ENCODE peak calls at places on chromosomes 11 and 22, in ten cellular contexts. One of them, this sample, is unnamed.

GRCh38 chr22:37739000-37739399 is 42.2 kb downstream of the TRIOBP start:
- DNase-seq in left ventricle myocardium inferior: peak
- DNase-seq in hepatic stellate cell: peak
- DNase-seq in H7: no peak
- DNase-seq in stimulated activated CD4-positive, alpha-beta T cell treated with anti-CD3 and anti-CD28 coated beads, Interleukin-2, amount 100 ng/mL, for 48 hours: no peak
- DNase-seq in non-pigmented ciliary epithelial cell: no peak
- DNase-seq in nucleus accumbens: no peak
- DNase-seq in ascending aorta: no peak
- DNase-seq in iPS-NIHi11: no peak
- DNase-seq in activated CD8-positive, alpha-beta memory T cell treated with anti-CD3 and anti-CD28 coated beads for 24 hours: no peak
- DNase-seq in this sample: no peak

GRCh38 chr11:115242982-115243381 is 261.2 kb downstream of the CADM1 start:
- DNase-seq in left ventricle myocardium inferior: no peak
- DNase-seq in hepatic stellate cell: no peak
- DNase-seq in H7: no peak
- DNase-seq in stimulated activated CD4-positive, alpha-beta T cell treated with anti-CD3 and anti-CD28 coated beads, Interleukin-2, amount 100 ng/mL, for 48 hours: no peak
- DNase-seq in non-pigmented ciliary epithelial cell: no peak
- DNase-seq in nucleus accumbens: no peak
- DNase-seq in ascending aorta: no peak
- DNase-seq in iPS-NIHi11: no peak
- DNase-seq in activated CD8-positive, alpha-beta memory T cell treated with anti-CD3 and anti-CD28 coated beads for 24 hours: no peak
- DNase-seq in this sample: no peak

GRCh38 chr11:46223252-46223513 is 54.3 kb upstream of the CREB3L1 start:
- DNase-seq in left ventricle myocardium inferior: no peak
- DNase-seq in hepatic stellate cell: no peak
- DNase-seq in H7: no peak
- DNase-seq in stimulated activated CD4-positive, alpha-beta T cell treated with anti-CD3 and anti-CD28 coated beads, Interleukin-2, amount 100 ng/mL, for 48 hours: no peak
- DNase-seq in non-pigmented ciliary epithelial cell: no peak
- DNase-seq in nucleus accumbens: no peak
- DNase-seq in ascending aorta: no peak
- DNase-seq in iPS-NIHi11: no peak
- DNase-seq in activated CD8-positive, alpha-beta memory T cell treated with anti-CD3 and anti-CD28 coated beads for 24 hours: no peak
- DNase-seq in this sample: no peak

GRCh38 chr11:114193730-114194674 is 102.2 kb upstream of the NNMT start:
- DNase-seq in left ventricle myocardium inferior: no peak
- DNase-seq in hepatic stellate cell: no peak
- DNase-seq in H7: no peak
- DNase-seq in stimulated activated CD4-positive, alpha-beta T cell treated with anti-CD3 and anti-CD28 coated beads, Interleukin-2, amount 100 ng/mL, for 48 hours: no peak
- DNase-seq in non-pigmented ciliary epithelial cell: no peak
- DNase-seq in nucleus accumbens: no peak
- DNase-seq in ascending aorta: no peak
- DNase-seq in iPS-NIHi11: no peak
- DNase-seq in activated CD8-positive, alpha-beta memory T cell treated with anti-CD3 and anti-CD28 coated beads for 24 hours: no peak
- DNase-seq in this sample: no peak

GRCh38 chr11:74004694-74005615 is 3.9 kb downstream of the UCP3 start:
- DNase-seq in left ventricle myocardium inferior: no peak
- DNase-seq in hepatic stellate cell: no peak
- DNase-seq in H7: peak
- DNase-seq in stimulated activated CD4-positive, alpha-beta T cell treated with anti-CD3 and anti-CD28 coated beads, Interleukin-2, amount 100 ng/mL, for 48 hours: peak
- DNase-seq in non-pigmented ciliary epithelial cell: no peak
- DNase-seq in nucleus accumbens: no peak
- DNase-seq in ascending aorta: peak
- DNase-seq in iPS-NIHi11: no peak
- DNase-seq in activated CD8-positive, alpha-beta memory T cell treated with anti-CD3 and anti-CD28 coated beads for 24 hours: peak
- DNase-seq in this sample: no peak

GRCh38 chr11:14411818-14412217 is 52.8 kb upstream of the RRAS2 start:
- DNase-seq in left ventricle myocardium inferior: peak
- DNase-seq in hepatic stellate cell: peak
- DNase-seq in H7: no peak
- DNase-seq in stimulated activated CD4-positive, alpha-beta T cell treated with anti-CD3 and anti-CD28 coated beads, Interleukin-2, amount 100 ng/mL, for 48 hours: no peak
- DNase-seq in non-pigmented ciliary epithelial cell: no peak
- DNase-seq in nucleus accumbens: no peak
- DNase-seq in ascending aorta: peak
- DNase-seq in iPS-NIHi11: no peak
- DNase-seq in activated CD8-positive, alpha-beta memory T cell treated with anti-CD3 and anti-CD28 coated beads for 24 hours: no peak
- DNase-seq in this sample: no peak

GRCh38 chr22:27206001-27206746 is 548.8 kb downstream of the MIAT start:
- DNase-seq in left ventricle myocardium inferior: no peak
- DNase-seq in hepatic stellate cell: no peak
- DNase-seq in H7: no peak
- DNase-seq in stimulated activated CD4-positive, alpha-beta T cell treated with anti-CD3 and anti-CD28 coated beads, Interleukin-2, amount 100 ng/mL, for 48 hours: no peak
- DNase-seq in non-pigmented ciliary epithelial cell: no peak
- DNase-seq in nucleus accumbens: no peak
- DNase-seq in ascending aorta: no peak
- DNase-seq in iPS-NIHi11: no peak
- DNase-seq in activated CD8-positive, alpha-beta memory T cell treated with anti-CD3 and anti-CD28 coated beads for 24 hours: no peak
- DNase-seq in this sample: no peak

GRCh38 chr11:45847908-45848316 is 637 bp downstream of the CRY2 start:
- DNase-seq in left ventricle myocardium inferior: peak
- DNase-seq in hepatic stellate cell: peak
- DNase-seq in H7: peak
- DNase-seq in stimulated activated CD4-positive, alpha-beta T cell treated with anti-CD3 and anti-CD28 coated beads, Interleukin-2, amount 100 ng/mL, for 48 hours: peak
- DNase-seq in non-pigmented ciliary epithelial cell: no peak
- DNase-seq in nucleus accumbens: no peak
- DNase-seq in ascending aorta: peak
- DNase-seq in iPS-NIHi11: peak
- DNase-seq in activated CD8-positive, alpha-beta memory T cell treated with anti-CD3 and anti-CD28 coated beads for 24 hours: no peak
- DNase-seq in this sample: peak

GRCh38 chr11:128468106-128468505 is 119.3 kb downstream of the ETS1 start:
- DNase-seq in left ventricle myocardium inferior: no peak
- DNase-seq in hepatic stellate cell: no peak
- DNase-seq in H7: no peak
- DNase-seq in stimulated activated CD4-positive, alpha-beta T cell treated with anti-CD3 and anti-CD28 coated beads, Interleukin-2, amount 100 ng/mL, for 48 hours: no peak
- DNase-seq in non-pigmented ciliary epithelial cell: no peak
- DNase-seq in nucleus accumbens: no peak
- DNase-seq in ascending aorta: no peak
- DNase-seq in iPS-NIHi11: no peak
- DNase-seq in activated CD8-positive, alpha-beta memory T cell treated with anti-CD3 and anti-CD28 coated beads for 24 hours: no peak
- DNase-seq in this sample: no peak

GRCh38 chr11:62061356-62062222 is 62.2 kb upstream of the INCENP start:
- DNase-seq in left ventricle myocardium inferior: no peak
- DNase-seq in hepatic stellate cell: no peak
- DNase-seq in H7: peak
- DNase-seq in stimulated activated CD4-positive, alpha-beta T cell treated with anti-CD3 and anti-CD28 coated beads, Interleukin-2, amount 100 ng/mL, for 48 hours: no peak
- DNase-seq in non-pigmented ciliary epithelial cell: no peak
- DNase-seq in nucleus accumbens: no peak
- DNase-seq in ascending aorta: no peak
- DNase-seq in iPS-NIHi11: no peak
- DNase-seq in activated CD8-positive, alpha-beta memory T cell treated with anti-CD3 and anti-CD28 coated beads for 24 hours: no peak
- DNase-seq in this sample: no peak